ENCODE peak calls at places on chromosome 22, in seven cellular contexts. C, Z, K, M, Q, J and X are unnamed samples.

GRCh38 chr22:45922661-45923060 is 54.3 kb downstream of the WNT7B start:
- DNase-seq in Z (no peak), K (no peak), Q (no peak), M (no peak), J (no peak), C (no peak), X (no peak)

GRCh38 chr22:46046299-46046685 is 69.3 kb upstream of the WNT7B start:
- DNase-seq in J (no peak), K (no peak), C (no peak), M (no peak), Q (no peak), Z (no peak), X (no peak)

GRCh38 chr22:46057206-46057605 is 80.2 kb upstream of the WNT7B start:
- DNase-seq in K (no peak), Z (no peak), M (no peak), C (no peak), J (no peak), Q (no peak), X (peak; percentile 32)

GRCh38 chr22:47618180-47618579 is 855.7 kb downstream of the TBC1D22A start:
- DNase-seq in J (no peak), C (no peak), Z (no peak), Q (no peak), K (no peak), M (no peak), X (no peak)

GRCh38 chr22:29031236-29031982 is 30.2 kb downstream of the C22orf31 start:
- DNase-seq in K (peak; percentile 70), Q (peak; percentile 62), J (peak; percentile 47), Z (peak; percentile 97), M (no peak), C (peak; percentile 93), X (no peak)

GRCh38 chr22:17158568-17159503 is at the start of gene HDHD5:
- DNase-seq in J (peak; percentile 50), Z (peak; percentile 67), M (no peak), Q (peak; percentile 98), K (peak; percentile 96), C (no peak), X (peak; percentile 92)

GRCh38 chr22:44597616-44598015 is 99.6 kb upstream of the RTL6 start:
- DNase-seq in J (no peak), C (no peak), K (peak; percentile 87), Q (no peak), M (no peak), Z (no peak), X (no peak)

GRCh38 chr22:19240813-19241592 is 50.5 kb downstream of the CLTCL1 start:
- DNase-seq in J (no peak), Z (no peak), C (no peak), K (no peak), M (no peak), Q (peak; percentile 37), X (no peak)

GRCh38 chr22:22894740-22895731 is 7.4 kb downstream of the IGLL5 start:
- DNase-seq in K (no peak), J (no peak), Z (no peak), C (no peak), Q (peak; percentile 56), M (no peak), X (no peak)

GRCh38 chr22:19828035-19828401 is 26.7 kb downstream of the GNB1L start:
- DNase-seq in Z (no peak), J (no peak), K (no peak), C (no peak), M (no peak), Q (no peak), X (no peak)

GRCh38 chr22:46033256-46034200 is 56.6 kb upstream of the WNT7B start:
- DNase-seq in Q (no peak), Z (no peak), K (no peak), C (no peak), J (no peak), M (no peak), X (no peak)

GRCh38 chr22:48744283-48744641 is 1083.4 kb downstream of the BRD1 start:
- DNase-seq in Q (no peak), C (no peak), K (no peak), Z (no peak), J (no peak), M (no peak), X (no peak)

GRCh38 chr22:39954584-39955055 is 5.6 kb upstream of the TMA7B start:
- DNase-seq in C (peak; percentile 46), J (no peak), Q (no peak), Z (no peak), M (no peak), K (no peak), X (no peak)

GRCh38 chr22:46946383-46946965 is 184.0 kb downstream of the TBC1D22A start:
- DNase-seq in J (no peak), Z (no peak), K (no peak), C (no peak), M (no peak), Q (no peak), X (no peak)

GRCh38 chr22:17303840-17304779 is 65.2 kb upstream of the CECR2 start:
- DNase-seq in C (no peak), J (no peak), Q (no peak), K (no peak), Z (no peak), M (peak; percentile 77), X (no peak)

GRCh38 chr22:24727218-24727851 is 47.2 kb downstream of the PIWIL3 start:
- DNase-seq in Q (peak; percentile 39), J (no peak), Z (peak; percentile 72), M (no peak), C (peak; percentile 92), K (peak; percentile 66), X (peak; percentile 13)

DNA sequence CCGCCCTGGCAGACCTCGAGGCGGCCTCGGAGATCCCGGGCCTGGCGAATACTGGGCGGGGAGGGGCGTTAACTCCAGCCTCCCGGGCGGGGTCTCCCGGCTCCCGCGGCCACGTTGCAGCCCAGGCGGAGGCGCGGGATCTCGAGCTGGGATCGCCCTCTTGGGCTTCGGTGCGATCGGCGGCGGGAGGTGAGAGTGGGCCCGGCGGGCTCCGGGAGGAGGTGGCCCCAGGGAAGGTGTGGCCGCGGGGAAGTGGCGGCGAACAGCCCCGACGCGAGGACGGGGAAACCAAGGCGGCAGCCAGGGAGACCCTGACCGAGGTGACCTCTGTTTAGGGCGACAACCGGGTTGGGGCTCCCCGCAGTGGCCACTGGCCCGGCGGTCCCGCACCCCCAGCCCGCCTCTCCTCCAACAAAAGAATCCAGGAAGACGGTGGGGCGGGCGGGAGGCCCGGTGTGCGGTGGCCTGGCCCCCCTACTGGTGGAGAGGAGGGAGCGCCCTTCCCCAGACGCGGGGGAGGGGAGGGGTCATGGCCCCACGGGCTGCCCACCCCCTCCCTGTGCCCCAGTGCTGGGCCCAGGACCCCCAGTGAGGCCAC is at the start of gene PHETA2:
- DNase-seq in J (no peak), K (peak; percentile 65), M (no peak), Z (no peak), C (no peak), Q (no peak), X (peak; percentile 41)
- TF ChIP-seq JUND in J (no peak), K (no peak), M (no peak), Z (no peak), C (no peak), Q (no peak), X (no peak)

DNA sequence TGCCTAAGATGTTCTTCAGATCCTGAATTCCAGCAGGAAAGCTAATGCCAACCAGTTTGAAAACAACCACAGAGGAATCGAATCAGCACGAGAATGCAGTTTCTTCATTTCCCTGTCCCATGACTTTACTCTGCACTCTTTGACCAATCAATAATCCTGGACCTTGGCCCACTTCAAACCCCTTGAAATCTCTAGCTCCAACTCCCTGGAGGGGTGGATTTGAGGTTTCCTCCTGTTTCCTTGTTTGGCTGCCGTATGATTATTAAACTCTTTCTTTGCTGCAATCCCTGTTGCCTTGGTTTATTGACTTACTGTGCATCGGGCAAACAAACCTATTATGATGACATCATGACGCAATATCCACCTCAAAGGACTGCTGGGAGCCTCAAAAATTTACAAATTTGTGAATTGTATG is 109.3 kb downstream of the FBXO7 start:
- DNase-seq in J (no peak), M (no peak), K (no peak), Q (no peak), C (peak; percentile 81), Z (no peak), X (peak; percentile 38)
- TF ChIP-seq JUND in J (no peak), M (no peak), K (no peak), Q (no peak), C (no peak), Z (no peak), X (no peak)

DNA sequence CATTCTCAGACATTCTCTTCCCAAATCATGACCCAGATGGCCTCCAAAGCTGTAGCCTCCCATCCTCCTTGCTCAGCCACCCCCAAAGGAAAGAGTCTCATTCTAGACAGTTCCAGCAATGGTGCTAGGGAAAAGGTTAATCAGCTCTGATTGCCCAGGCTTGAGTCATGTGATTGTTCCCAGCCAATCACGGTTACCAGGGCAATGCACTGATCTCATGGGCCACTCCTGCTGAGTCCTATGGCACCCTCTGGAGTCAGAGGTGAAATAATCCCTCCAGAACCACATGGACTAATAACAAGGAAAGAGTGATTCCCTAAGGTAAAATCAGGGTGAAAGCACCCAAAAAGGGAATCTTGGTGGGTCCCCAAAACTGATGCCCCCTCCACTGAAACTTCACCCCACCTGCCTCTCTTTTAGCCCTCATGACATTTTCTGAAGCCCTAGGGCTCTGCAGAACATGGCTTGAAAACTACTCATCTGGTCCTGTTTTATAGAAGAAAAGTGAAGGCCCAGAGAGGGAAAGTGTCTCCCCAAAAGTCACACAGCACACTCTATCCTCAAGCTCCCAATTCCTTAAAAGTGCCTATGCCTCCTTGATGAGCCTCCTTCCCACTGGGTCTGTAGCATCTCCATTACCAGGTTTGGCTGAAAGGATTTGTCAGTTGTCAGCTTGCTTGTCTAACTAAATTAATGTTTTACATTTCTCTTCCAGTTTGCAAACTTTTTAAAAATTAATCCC is 203.7 kb downstream of the MN1 start:
- DNase-seq in J (no peak), Q (peak; percentile 62), Z (peak; percentile 22), M (no peak), C (no peak), K (no peak), X (no peak)
- TF ChIP-seq JUND in J (no peak), Q (no peak), Z (no peak), M (no peak), C (no peak), K (no peak), X (no peak)

DNA sequence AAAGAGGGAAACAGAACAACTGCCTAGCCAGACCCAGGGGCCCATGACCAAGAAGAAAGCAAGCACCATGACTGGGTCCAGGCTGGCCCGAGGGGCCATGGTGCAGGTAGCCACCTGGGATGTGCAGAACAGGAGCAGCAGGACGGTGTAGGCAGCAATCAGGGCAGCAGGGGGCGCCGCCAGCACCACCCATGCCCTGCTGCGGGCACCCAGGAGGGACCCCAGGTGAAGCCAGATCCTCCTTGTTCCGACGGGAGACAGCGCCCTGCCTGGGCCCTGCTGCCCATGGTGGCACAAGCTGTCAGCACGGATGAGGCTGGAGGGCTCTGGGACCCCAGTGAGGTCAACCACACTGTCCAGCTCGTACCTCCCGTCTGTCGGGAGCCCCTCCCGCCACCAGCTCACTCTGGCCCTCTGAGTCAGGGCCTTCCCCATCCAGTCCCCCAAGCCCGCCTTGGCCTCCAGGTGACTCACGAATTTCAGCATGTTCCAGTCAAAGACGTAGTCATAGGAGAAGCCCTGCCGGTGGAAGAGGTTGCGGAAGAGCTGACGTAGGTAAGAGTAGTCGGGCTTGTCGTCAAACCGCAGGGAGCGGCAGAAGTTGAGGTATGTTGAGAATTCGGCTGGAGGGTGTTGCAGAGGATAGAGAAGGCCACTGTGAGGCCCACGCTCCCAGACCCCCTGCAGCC is 18.8 kb downstream of the CSNK1E start:
- DNase-seq in C (no peak), M (no peak), Q (peak; percentile 21), Z (peak; percentile 58), J (no peak), K (peak; percentile 52), X (no peak)
- TF ChIP-seq JUND in C (no peak), M (no peak), Q (no peak), Z (no peak), J (no peak), K (no peak), X (no peak)

GRCh38 chr22:30421695-30422480 is 3.7 kb upstream of the MTFP1 start:
- DNase-seq in M (no peak), Z (no peak), Q (peak; percentile 77), C (peak; percentile 86), K (no peak), J (no peak), X (no peak)
- TF ChIP-seq JUND in M (no peak), Z (no peak), Q (no peak), C (no peak), K (no peak), J (no peak), X (no peak)